ENCODE peak calls at places on chromosomes 2 and 18, in six cellular contexts. P, B, T, U, A and N are unnamed samples. For H3K4me1, the result is how much of the 10 kb centered on the place peaks cover.

GRCh38 chr2:135694711-135695110 is 46.9 kb upstream of the UBXN4 start:
- DNase-seq in P (no peak), B (no peak), A (no peak), U (no peak), T (no peak), N (no peak)

GRCh38 chr18:37536646-37537045 is 29.0 kb downstream of the CELF4 start:
- DNase-seq in U (no peak), P (no peak), B (no peak), A (no peak), T (no peak), N (no peak)

GRCh38 chr2:227817940-227818568 is 4.4 kb downstream of the CCL20 start:
- DNase-seq in P (peak), A (peak), U (peak), T (peak), B (peak), N (peak)

GRCh38 chr2:7011376-7012083 is 94.3 kb downstream of the RNF144A start:
- DNase-seq in T (no peak), P (no peak), A (no peak), B (no peak), U (no peak), N (no peak)

GRCh38 chr2:165827219-165827920 is 33.3 kb upstream of the GALNT3 start:
- DNase-seq in U (no peak), A (no peak), T (no peak), B (no peak), P (no peak), N (no peak)

GRCh38 chr2:46643493-46643892 is 164.1 kb downstream of the TMEM247 start:
- DNase-seq in T (no peak), U (no peak), B (no peak), A (no peak), P (no peak), N (no peak)

GRCh38 chr2:154836622-154837021 is 138.1 kb downstream of the KCNJ3 start:
- DNase-seq in U (no peak), P (no peak), B (no peak), T (no peak), A (no peak), N (no peak)

GRCh38 chr2:212811036-212811805 is 272.6 kb upstream of the ERBB4 start:
- DNase-seq in T (no peak), B (no peak), P (no peak), U (no peak), A (no peak), N (no peak)

GRCh38 chr2:86790828-86791561 is at the start of gene CD8A:
- DNase-seq in U (no peak), T (no peak), P (peak), A (no peak), B (no peak), N (no peak)

GRCh38 chr2:201208563-201209252 is 25.8 kb downstream of the CASP10 start:
- DNase-seq in B (no peak), A (no peak), U (no peak), T (peak), P (no peak), N (peak)

GRCh38 chr2:224366269-224366668 is 35.6 kb downstream of the FAM124B start:
- DNase-seq in T (no peak), U (no peak), B (no peak), P (no peak), A (no peak), N (no peak)

GRCh38 chr2:71473346-71474035 is 20.1 kb downstream of the DYSF start:
- DNase-seq in P (no peak), T (no peak), B (no peak), A (no peak), U (no peak), N (no peak)

GRCh38 chr2:122960727-122961641 is 1064.1 kb upstream of the CNTNAP5 start:
- DNase-seq in U (no peak), P (no peak), A (no peak), T (no peak), B (no peak), N (no peak)

GRCh38 chr18:69705987-69706386 is 241.7 kb downstream of the CD226 start:
- DNase-seq in A (no peak), T (no peak), P (peak), U (no peak), B (no peak), N (no peak)

GRCh38 chr18:69703461-69703860 is 244.2 kb downstream of the CD226 start:
- DNase-seq in B (no peak), A (no peak), U (no peak), T (no peak), P (no peak), N (no peak)

DNA sequence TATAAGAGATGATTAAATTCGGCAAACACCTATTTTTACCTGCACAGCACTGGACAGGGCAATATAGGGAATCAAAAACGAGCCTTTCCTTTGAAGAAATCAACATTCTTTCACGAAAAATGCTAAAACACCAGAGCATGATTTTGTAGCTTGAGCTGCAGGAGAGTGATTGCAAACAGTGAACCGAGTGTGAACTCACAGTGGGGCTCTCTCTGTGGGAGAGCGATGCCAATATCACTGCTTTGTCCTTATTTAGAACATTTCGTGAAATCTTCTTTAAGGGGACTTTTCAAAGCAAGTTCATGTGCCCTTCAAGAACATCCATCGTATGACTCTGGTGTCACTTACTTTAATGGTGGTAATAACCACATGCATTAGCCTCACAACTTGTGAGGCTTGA is 238.8 kb downstream of the CD226 start:
- DNase-seq in B (no peak), A (no peak), T (no peak), U (no peak), P (no peak), N (no peak)
- H3K4me3 ChIP-seq in B (no peak), A (no peak), T (no peak), U (no peak), P (no peak), N (no peak)

GRCh38 chr2:41779873-41780272 is 267.9 kb upstream of the PKDCC start:
- DNase-seq in A (no peak), B (no peak), T (no peak), U (no peak), P (peak), N (no peak)
- H3K4me1 ChIP-seq in A (under half), B (under half), T (under half), U (under half), P (under half), N (under half)

GRCh38 chr2:110858135-110858737 is 125.9 kb downstream of the ACOXL start:
- DNase-seq in T (no peak), B (no peak), P (peak), A (no peak), U (no peak), N (no peak)

GRCh38 chr2:110860620-110861019 is 128.2 kb downstream of the ACOXL start:
- DNase-seq in P (no peak), U (no peak), B (no peak), T (no peak), A (no peak), N (no peak)

GRCh38 chr2:110861616-110862260 is 129.4 kb downstream of the ACOXL start:
- DNase-seq in P (no peak), U (no peak), A (no peak), T (no peak), B (no peak), N (no peak)

GRCh38 chr2:110863726-110864125 is 131.4 kb downstream of the ACOXL start:
- DNase-seq in A (no peak), T (no peak), P (no peak), B (no peak), U (no peak), N (no peak)

GRCh38 chr2:110858993-110859770 is 126.8 kb downstream of the ACOXL start:
- DNase-seq in A (no peak), B (no peak), U (no peak), T (no peak), P (peak), N (no peak)
- H3K4me3 ChIP-seq in A (no peak), B (no peak), U (no peak), T (no peak), P (no peak), N (no peak)

DNA sequence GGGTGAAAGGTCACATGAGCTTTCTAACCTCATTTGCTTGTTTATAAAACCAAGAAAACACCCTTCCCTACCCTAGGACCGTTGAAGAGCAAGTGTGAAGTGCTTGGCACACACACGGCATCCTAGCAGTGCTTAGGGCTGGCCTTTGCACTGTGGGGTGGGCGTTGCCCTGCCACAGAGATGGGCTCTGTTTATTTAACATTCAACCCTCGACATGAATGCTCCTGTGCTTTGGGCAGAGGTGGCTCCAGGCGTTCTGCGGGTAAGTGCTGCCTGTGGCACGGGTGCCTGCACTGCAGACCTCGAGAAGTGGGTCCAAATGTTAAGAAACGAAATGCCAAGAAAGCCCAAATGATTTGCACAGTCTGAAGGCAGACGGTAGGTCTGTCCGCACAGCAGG is 170.1 kb downstream of the FHOD3 start:
- DNase-seq in A (no peak), B (no peak), P (no peak), T (no peak), U (no peak), N (no peak)
- H3K4me1 ChIP-seq in A (under half), B (under half), P (under half), T (under half), U (under half), N (under half)

DNA sequence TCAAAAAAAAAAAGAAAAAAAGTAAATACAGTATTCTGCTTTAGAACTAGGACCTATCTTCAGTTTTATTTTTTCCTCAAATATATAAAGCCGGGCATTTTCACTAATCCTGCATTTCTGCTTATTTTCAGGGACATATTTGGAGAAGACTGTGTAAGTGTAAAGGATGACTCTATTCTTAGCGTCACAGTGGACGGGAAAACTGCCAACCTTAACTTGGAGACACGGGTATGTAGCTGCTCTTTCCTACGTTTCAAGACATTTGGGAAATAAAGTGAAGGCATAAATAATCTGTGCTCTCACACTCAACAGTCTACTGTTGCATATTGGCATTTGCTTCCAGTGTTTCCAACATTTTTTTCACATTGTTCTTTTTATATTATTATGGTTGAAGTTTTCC is 3.1 kb upstream of the IAH1 start:
- DNase-seq in U (no peak), A (no peak), P (no peak), B (no peak), T (no peak), N (no peak)
- H3K4me3 ChIP-seq in U (no peak), A (no peak), P (no peak), B (no peak), T (no peak), N (no peak)